ENCODE peak calls at places on chromosomes 13 and 19, in four cellular contexts. Y is WERI-Rb-1, J is upper lobe of left lung, N is adrenal gland. I is an unnamed sample.

GRCh38 chr13:50396001-50396400 is 380.8 kb downstream of the KCNRG start:
- DNase-seq in Y (no peak), J (no peak), N (no peak), I (no peak)

GRCh38 chr13:36552334-36552733 is 120.0 kb downstream of the CCNA1 start:
- DNase-seq in Y (no peak), J (no peak), N (no peak), I (no peak)

GRCh38 chr19:43532571-43532961 is 422 bp upstream of the ZNF575 start:
- DNase-seq in Y (peak; percentile 49), J (peak; percentile 35), N (peak; percentile 73), I (no peak)

GRCh38 chr19:49439841-49440240 is 1.5 kb downstream of the SLC17A7 start:
- DNase-seq in Y (no peak), J (no peak), N (no peak), I (no peak)

GRCh38 chr13:49454388-49455015 is 10.4 kb downstream of the SETDB2 start:
- DNase-seq in Y (no peak), J (no peak), N (no peak), I (no peak)

GRCh38 chr13:64471916-64472315 is 2758.2 kb downstream of the PCDH9 start:
- DNase-seq in Y (no peak), J (no peak), N (no peak), I (no peak)

GRCh38 chr13:113835461-113836274 is 28.2 kb downstream of the GAS6 start:
- DNase-seq in Y (peak; percentile 84), J (peak; percentile 74), N (peak; percentile 56), I (no peak)

GRCh38 chr13:85312071-85312470 is 487.1 kb downstream of the SLITRK6 start:
- DNase-seq in Y (no peak), J (no peak), N (no peak), I (no peak)

GRCh38 chr19:4054471-4055208 is 12.1 kb downstream of the ZBTB7A start:
- DNase-seq in Y (no peak), J (peak; percentile 86), N (no peak), I (no peak)

GRCh38 chr13:91312324-91312723 is 35.2 kb upstream of the MIR17HG start:
- DNase-seq in Y (no peak), J (no peak), N (no peak), I (no peak)

GRCh38 chr13:49821216-49821820 is 28.8 kb upstream of the KPNA3 start:
- DNase-seq in Y (no peak), J (no peak), N (peak; percentile 41), I (no peak)

GRCh38 chr19:11987405-11988231 is 22.8 kb downstream of the ZNF763 start:
- DNase-seq in Y (peak; percentile 98), J (peak; percentile 94), N (peak; percentile 96), I (peak; percentile 95)

GRCh38 chr13:100100115-100100879 is 11.4 kb downstream of the PCCA start:
- DNase-seq in Y (no peak), J (no peak), N (peak; percentile 79), I (no peak)

GRCh38 chr19:28239270-28239669 is 973.7 kb downstream of the UQCRFS1 start:
- DNase-seq in Y (peak; percentile 69), J (no peak), N (no peak), I (no peak)

GRCh38 chr13:98893361-98893760 is 84.5 kb downstream of the DOCK9 start:
- DNase-seq in Y (no peak), J (no peak), N (no peak), I (no peak)

GRCh38 chr19:5355076-5355475 is 14.5 kb upstream of the PTPRS start:
- DNase-seq in Y (no peak), J (no peak), N (no peak), I (no peak)

GRCh38 chr19:7177926-7178325 is 108.4 kb downstream of the ZNF557 start:
- DNase-seq in Y (no peak), J (no peak), N (no peak), I (no peak)

GRCh38 chr19:2949939-2950285 is 5.1 kb upstream of the ZNF77 start:
- DNase-seq in Y (peak; percentile 26), J (no peak), N (peak; percentile 74), I (no peak)

GRCh38 chr13:99972190-99972731 is 694 bp upstream of the ZIC5 start:
- DNase-seq in Y (no peak), J (no peak), N (no peak), I (no peak)

GRCh38 chr19:16368385-16369305 is 44.0 kb downstream of the KLF2 start:
- DNase-seq in Y (no peak), J (no peak), N (no peak), I (no peak)

GRCh38 chr13:79995334-79995733 is 345.6 kb downstream of the SPRY2 start:
- DNase-seq in Y (no peak), J (no peak), N (no peak), I (no peak)

GRCh38 chr19:41025871-41026270 is 34.8 kb downstream of the CYP2B6 start:
- DNase-seq in Y (no peak), J (peak; percentile 56), N (no peak), I (no peak)

GRCh38 chr19:11377237-11377636 is 2.8 kb downstream of the SWSAP1 start:
- DNase-seq in Y (no peak), J (no peak), N (peak; percentile 80), I (no peak)

GRCh38 chr19:47497821-47498520 is 14.0 kb upstream of the KPTN start:
- DNase-seq in Y (no peak), J (no peak), N (peak; percentile 48), I (no peak)

GRCh38 chr19:33613601-33614000 is 8.2 kb upstream of the CHST8 start:
- DNase-seq in Y (peak; percentile 57), J (no peak), N (no peak), I (no peak)

GRCh38 chr13:114285166-114285808 is 3.9 kb downstream of the UPF3A start:
- DNase-seq in Y (no peak), J (no peak), N (no peak), I (no peak)

GRCh38 chr19:19463348-19464117 is 51.8 kb downstream of the TSSK6 start:
- DNase-seq in Y (no peak), J (no peak), N (peak; percentile 58), I (no peak)

GRCh38 chr13:84651288-84651687 is 769.0 kb upstream of the SLITRK1 start:
- DNase-seq in Y (no peak), J (no peak), N (no peak), I (no peak)

GRCh38 chr19:45884682-45885555 is 1.0 kb downstream of the IRF2BP1 start:
- DNase-seq in Y (peak; percentile 26), J (peak; percentile 81), N (no peak), I (no peak)

GRCh38 chr13:66415444-66415843 is 814.7 kb downstream of the PCDH9 start:
- DNase-seq in Y (no peak), J (no peak), N (no peak), I (no peak)

GRCh38 chr13:78806457-78806856 is 147.5 kb upstream of the OBI1 start:
- DNase-seq in Y (no peak), J (no peak), N (no peak), I (no peak)
- TF ChIP-seq CTCF in Y (no peak), J (peak; percentile 17), N (peak; percentile 11), I (peak; percentile 60)

GRCh38 chr13:72104656-72105180 is 237.7 kb upstream of the DACH1 start:
- DNase-seq in Y (no peak), J (no peak), N (no peak), I (no peak)
- TF ChIP-seq CTCF in Y (no peak), J (no peak), N (no peak), I (no peak)

GRCh38 chr19:52602931-52603330 is 32.8 kb downstream of the ZNF701 start:
- DNase-seq in Y (no peak), J (no peak), N (no peak), I (no peak)

GRCh38 chr19:52600639-52601024 is 30.5 kb downstream of the ZNF701 start:
- DNase-seq in Y (peak; percentile 54), J (no peak), N (no peak), I (no peak)

GRCh38 chr19:52603558-52604207 is 33.6 kb downstream of the ZNF701 start:
- DNase-seq in Y (no peak), J (no peak), N (no peak), I (no peak)

GRCh38 chr19:52599241-52599640 is 29.2 kb downstream of the ZNF701 start:
- DNase-seq in Y (no peak), J (no peak), N (no peak), I (no peak)

DNA sequence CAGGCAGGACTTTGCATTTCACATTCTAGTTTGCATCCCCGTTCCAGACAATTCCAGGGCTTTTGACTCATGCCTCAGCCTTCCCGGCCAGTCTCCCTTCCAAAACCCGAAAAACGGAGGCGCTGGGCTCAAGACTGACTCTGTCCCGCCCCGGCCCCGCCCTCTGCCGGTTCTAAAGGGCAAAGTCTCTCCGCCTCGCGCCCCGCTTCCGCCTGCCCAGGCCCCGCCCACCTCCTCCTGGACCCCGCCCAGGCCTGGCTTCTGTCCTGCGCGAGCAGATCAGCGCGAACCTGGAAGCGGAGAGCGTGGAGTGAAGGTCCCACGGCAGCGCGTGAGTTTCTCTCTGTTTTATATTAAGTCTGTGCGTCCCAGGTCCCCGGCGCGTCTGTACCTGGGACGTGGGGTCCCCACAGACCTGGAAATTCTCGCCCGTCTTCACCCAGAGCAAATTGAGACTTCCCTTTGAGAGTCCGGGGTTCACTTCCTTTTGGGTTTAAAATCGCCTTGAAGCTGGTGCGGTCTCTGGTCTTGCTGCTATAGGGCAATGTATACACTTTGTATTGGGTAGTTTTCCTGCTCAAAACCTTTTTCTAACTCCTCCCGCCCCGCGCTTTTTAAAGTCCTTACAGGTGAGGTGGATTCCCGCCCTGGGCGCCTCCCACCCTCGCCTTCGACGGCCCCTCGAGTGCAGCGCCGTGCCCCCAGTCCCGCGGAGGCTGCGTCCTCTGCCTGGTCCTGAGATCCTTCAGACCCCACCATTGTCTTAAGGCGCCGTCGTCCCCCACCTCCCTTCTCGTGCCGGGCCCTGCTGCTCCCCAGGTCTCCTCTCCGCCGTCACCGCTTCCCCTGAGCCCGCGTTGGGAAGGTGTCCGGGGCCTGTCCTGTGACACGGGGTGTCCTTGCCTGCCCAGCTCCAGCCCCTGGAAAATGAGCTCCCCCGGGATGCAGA is 31.2 kb downstream of the ZNF701 start:
- DNase-seq in Y (peak; percentile 94), J (peak; percentile 98), N (peak; percentile 94), I (peak; percentile 96)
- TF ChIP-seq CTCF in Y (peak; percentile 11), J (peak; percentile 44), N (peak; percentile 29), I (peak; percentile 65)

GRCh38 chr13:45049478-45049877 is 60.1 kb downstream of the GPALPP1 start:
- DNase-seq in Y (no peak), J (no peak), N (no peak), I (no peak)
- TF ChIP-seq CTCF in Y (no peak), J (no peak), N (no peak), I (no peak)

GRCh38 chr13:101949681-101950080 is 452.2 kb downstream of the FGF14 start:
- DNase-seq in Y (no peak), J (no peak), N (no peak), I (no peak)
- TF ChIP-seq CTCF in Y (no peak), J (no peak), N (no peak), I (no peak)

DNA sequence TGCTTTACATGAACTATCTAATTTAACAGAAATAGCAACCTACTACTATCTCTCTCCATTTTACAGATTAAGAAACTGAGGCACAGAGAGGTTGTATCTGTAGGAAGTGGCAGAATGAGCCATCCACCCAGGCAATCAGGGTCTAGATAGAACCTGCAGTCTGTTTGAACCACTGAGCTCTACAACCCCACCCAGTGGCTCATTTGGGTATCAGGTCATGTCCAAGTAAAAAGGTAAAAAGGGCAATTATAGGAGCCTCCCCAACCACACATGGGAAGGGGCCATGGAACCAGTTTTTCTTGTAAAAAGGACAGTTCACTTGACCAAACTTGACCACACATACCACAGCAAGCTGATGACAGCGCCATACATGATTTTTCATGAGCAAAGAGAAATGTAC is 92.9 kb upstream of the SGCG start:
- DNase-seq in Y (peak; percentile 29), J (no peak), N (peak; percentile 15), I (no peak)
- TF ChIP-seq CTCF in Y (peak; percentile 74), J (peak; percentile 8), N (peak; percentile 23), I (peak; percentile 63)